ENCODE peak calls at places on chromosomes 12 and 14, in nine cellular contexts. One of them, this sample, is unnamed.

GRCh38 chr12:102568151-102568815 is 87.9 kb upstream of the IGF1 start:
- DNase-seq in GM12878: no peak
- DNase-seq in AG10803: peak; percentile 75
- DNase-seq in tibial artery: no peak
- DNase-seq in upper lobe of right lung: no peak
- DNase-seq in neural progenitor cell: no peak
- DNase-seq in Peyer's patch: no peak
- DNase-seq in brain microvascular endothelial cell: no peak
- DNase-seq in HFF-Myc: no peak
- DNase-seq in this sample: no peak

GRCh38 chr12:65956056-65956738 is 131.9 kb downstream of the HMGA2 start:
- DNase-seq in GM12878: no peak
- DNase-seq in AG10803: no peak
- DNase-seq in tibial artery: no peak
- DNase-seq in upper lobe of right lung: no peak
- DNase-seq in neural progenitor cell: no peak
- DNase-seq in Peyer's patch: no peak
- DNase-seq in brain microvascular endothelial cell: no peak
- DNase-seq in HFF-Myc: no peak
- DNase-seq in this sample: no peak

GRCh38 chr14:39279515-39279914 is 45.8 kb downstream of the MIA2 start:
- DNase-seq in GM12878: no peak
- DNase-seq in AG10803: no peak
- DNase-seq in tibial artery: no peak
- DNase-seq in upper lobe of right lung: no peak
- DNase-seq in neural progenitor cell: no peak
- DNase-seq in Peyer's patch: no peak
- DNase-seq in brain microvascular endothelial cell: no peak
- DNase-seq in HFF-Myc: no peak
- DNase-seq in this sample: no peak

GRCh38 chr14:36675581-36675980 is 13.9 kb downstream of the PAX9 start:
- DNase-seq in GM12878: no peak
- DNase-seq in AG10803: no peak
- DNase-seq in tibial artery: no peak
- DNase-seq in upper lobe of right lung: no peak
- DNase-seq in neural progenitor cell: peak; percentile 54
- DNase-seq in Peyer's patch: no peak
- DNase-seq in brain microvascular endothelial cell: no peak
- DNase-seq in HFF-Myc: no peak
- DNase-seq in this sample: no peak

GRCh38 chr14:62691613-62692489 is 353.4 kb downstream of the KCNH5 start:
- DNase-seq in GM12878: no peak
- DNase-seq in AG10803: peak; percentile 56
- DNase-seq in tibial artery: no peak
- DNase-seq in upper lobe of right lung: no peak
- DNase-seq in neural progenitor cell: no peak
- DNase-seq in Peyer's patch: peak; percentile 53
- DNase-seq in brain microvascular endothelial cell: peak; percentile 44
- DNase-seq in HFF-Myc: no peak
- DNase-seq in this sample: peak; percentile 87

GRCh38 chr14:100025111-100025510 is 40.1 kb upstream of the EVL start:
- DNase-seq in GM12878: no peak
- DNase-seq in AG10803: peak; percentile 29
- DNase-seq in tibial artery: no peak
- DNase-seq in upper lobe of right lung: peak; percentile 70
- DNase-seq in neural progenitor cell: peak; percentile 57
- DNase-seq in Peyer's patch: peak; percentile 75
- DNase-seq in brain microvascular endothelial cell: no peak
- DNase-seq in HFF-Myc: no peak
- DNase-seq in this sample: no peak

GRCh38 chr14:78631551-78631950 is 461.4 kb downstream of the NRXN3 start:
- DNase-seq in GM12878: no peak
- DNase-seq in AG10803: peak; percentile 31
- DNase-seq in tibial artery: no peak
- DNase-seq in upper lobe of right lung: no peak
- DNase-seq in neural progenitor cell: no peak
- DNase-seq in Peyer's patch: no peak
- DNase-seq in brain microvascular endothelial cell: no peak
- DNase-seq in HFF-Myc: no peak
- DNase-seq in this sample: no peak

GRCh38 chr12:124655317-124656213 is 88.2 kb upstream of the NCOR2 start:
- DNase-seq in GM12878: no peak
- DNase-seq in AG10803: peak; percentile 94
- DNase-seq in tibial artery: peak; percentile 55
- DNase-seq in upper lobe of right lung: peak; percentile 74
- DNase-seq in neural progenitor cell: peak; percentile 44
- DNase-seq in Peyer's patch: peak; percentile 57
- DNase-seq in brain microvascular endothelial cell: peak; percentile 95
- DNase-seq in HFF-Myc: peak; percentile 73
- DNase-seq in this sample: peak; percentile 97

GRCh38 chr12:15706010-15706676 is 83.0 kb downstream of the EPS8 start:
- DNase-seq in GM12878: no peak
- DNase-seq in AG10803: no peak
- DNase-seq in tibial artery: no peak
- DNase-seq in upper lobe of right lung: no peak
- DNase-seq in neural progenitor cell: peak; percentile 11
- DNase-seq in Peyer's patch: peak; percentile 80
- DNase-seq in brain microvascular endothelial cell: no peak
- DNase-seq in HFF-Myc: no peak
- DNase-seq in this sample: no peak

GRCh38 chr14:80781968-80782367 is 159.6 kb downstream of the CEP128 start:
- DNase-seq in GM12878: no peak
- DNase-seq in AG10803: peak; percentile 6
- DNase-seq in tibial artery: no peak
- DNase-seq in upper lobe of right lung: no peak
- DNase-seq in neural progenitor cell: no peak
- DNase-seq in Peyer's patch: no peak
- DNase-seq in brain microvascular endothelial cell: no peak
- DNase-seq in HFF-Myc: no peak
- DNase-seq in this sample: peak; percentile 4

GRCh38 chr12:102401087-102401486 is 79.3 kb downstream of the IGF1 start:
- DNase-seq in GM12878: no peak
- DNase-seq in AG10803: no peak
- DNase-seq in tibial artery: no peak
- DNase-seq in upper lobe of right lung: no peak
- DNase-seq in neural progenitor cell: no peak
- DNase-seq in Peyer's patch: no peak
- DNase-seq in brain microvascular endothelial cell: no peak
- DNase-seq in HFF-Myc: no peak
- DNase-seq in this sample: no peak

GRCh38 chr14:85447883-85448282 is 82.1 kb upstream of the FLRT2 start:
- DNase-seq in GM12878: no peak
- DNase-seq in AG10803: no peak
- DNase-seq in tibial artery: no peak
- DNase-seq in upper lobe of right lung: no peak
- DNase-seq in neural progenitor cell: no peak
- DNase-seq in Peyer's patch: no peak
- DNase-seq in brain microvascular endothelial cell: no peak
- DNase-seq in HFF-Myc: no peak
- DNase-seq in this sample: no peak

GRCh38 chr12:42370013-42370412 is 44.0 kb downstream of the PPHLN1 start:
- DNase-seq in GM12878: no peak
- DNase-seq in AG10803: no peak
- DNase-seq in tibial artery: no peak
- DNase-seq in upper lobe of right lung: no peak
- DNase-seq in neural progenitor cell: no peak
- DNase-seq in Peyer's patch: no peak
- DNase-seq in brain microvascular endothelial cell: no peak
- DNase-seq in HFF-Myc: no peak
- DNase-seq in this sample: no peak

GRCh38 chr12:913919-914718 is 35.4 kb downstream of the RAD52 start:
- DNase-seq in GM12878: no peak
- DNase-seq in AG10803: peak; percentile 53
- DNase-seq in tibial artery: no peak
- DNase-seq in upper lobe of right lung: no peak
- DNase-seq in neural progenitor cell: no peak
- DNase-seq in Peyer's patch: no peak
- DNase-seq in brain microvascular endothelial cell: peak; percentile 62
- DNase-seq in HFF-Myc: no peak
- DNase-seq in this sample: peak; percentile 40

GRCh38 chr12:4960547-4960946 is 50.8 kb downstream of the KCNA1 start:
- DNase-seq in GM12878: no peak
- DNase-seq in AG10803: no peak
- DNase-seq in tibial artery: no peak
- DNase-seq in upper lobe of right lung: no peak
- DNase-seq in neural progenitor cell: no peak
- DNase-seq in Peyer's patch: no peak
- DNase-seq in brain microvascular endothelial cell: no peak
- DNase-seq in HFF-Myc: no peak
- DNase-seq in this sample: no peak

GRCh38 chr12:94149781-94150482 is 1.6 kb downstream of the PLXNC1 start:
- DNase-seq in GM12878: no peak
- DNase-seq in AG10803: no peak
- DNase-seq in tibial artery: peak; percentile 45
- DNase-seq in upper lobe of right lung: peak; percentile 71
- DNase-seq in neural progenitor cell: peak; percentile 84
- DNase-seq in Peyer's patch: peak; percentile 70
- DNase-seq in brain microvascular endothelial cell: no peak
- DNase-seq in HFF-Myc: no peak
- DNase-seq in this sample: no peak

GRCh38 chr12:94151577-94151976 is 3.2 kb downstream of the PLXNC1 start:
- DNase-seq in GM12878: no peak
- DNase-seq in AG10803: no peak
- DNase-seq in tibial artery: no peak
- DNase-seq in upper lobe of right lung: no peak
- DNase-seq in neural progenitor cell: no peak
- DNase-seq in Peyer's patch: peak; percentile 73
- DNase-seq in brain microvascular endothelial cell: no peak
- DNase-seq in HFF-Myc: no peak
- DNase-seq in this sample: no peak

GRCh38 chr12:94152292-94153083 is 4.1 kb downstream of the PLXNC1 start:
- DNase-seq in GM12878: no peak
- DNase-seq in AG10803: no peak
- DNase-seq in tibial artery: no peak
- DNase-seq in upper lobe of right lung: no peak
- DNase-seq in neural progenitor cell: no peak
- DNase-seq in Peyer's patch: no peak
- DNase-seq in brain microvascular endothelial cell: no peak
- DNase-seq in HFF-Myc: no peak
- DNase-seq in this sample: no peak

GRCh38 chr12:94148841-94149780 is 734 bp downstream of the PLXNC1 start:
- DNase-seq in GM12878: no peak
- DNase-seq in AG10803: peak; percentile 40
- DNase-seq in tibial artery: no peak
- DNase-seq in upper lobe of right lung: no peak
- DNase-seq in neural progenitor cell: peak; percentile 78
- DNase-seq in Peyer's patch: peak; percentile 79
- DNase-seq in brain microvascular endothelial cell: peak; percentile 16
- DNase-seq in HFF-Myc: no peak
- DNase-seq in this sample: no peak

DNA sequence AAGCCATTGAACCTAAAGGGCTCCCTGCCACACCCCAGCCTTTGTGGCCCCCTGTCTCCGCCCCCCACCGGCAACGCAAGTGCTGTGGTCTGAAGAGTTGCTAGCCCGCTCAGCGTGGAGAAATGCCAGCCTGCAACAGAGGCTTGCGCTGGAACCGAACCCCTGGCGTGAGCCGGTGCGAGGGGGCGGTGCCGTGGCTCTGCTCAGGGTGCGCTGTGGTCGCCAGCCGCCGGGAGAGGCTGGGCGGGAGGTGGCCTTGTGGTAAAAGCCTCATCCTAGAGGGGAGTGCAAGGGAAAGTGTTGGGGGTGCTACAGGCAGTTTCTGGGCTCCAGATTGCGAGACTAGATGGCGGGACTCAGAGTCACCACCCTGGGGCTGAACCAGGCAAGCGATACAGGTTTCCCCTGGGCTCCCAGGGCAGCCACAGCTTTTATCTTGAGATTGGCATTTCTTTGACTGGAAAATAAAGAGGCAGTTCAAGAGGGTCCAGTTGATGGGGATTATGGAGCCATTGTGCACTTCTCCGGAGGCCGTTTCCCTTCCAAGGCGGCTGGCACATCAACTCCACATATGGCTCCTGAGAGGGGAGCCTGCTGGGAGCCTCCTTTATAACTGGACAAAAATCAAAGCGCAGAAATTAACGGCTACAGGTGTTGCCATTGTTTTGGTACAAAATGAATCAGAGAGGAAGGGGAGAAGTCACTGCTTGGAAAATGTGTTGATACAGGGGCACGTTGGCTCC is 2.3 kb downstream of the PLXNC1 start:
- DNase-seq in GM12878: no peak
- DNase-seq in AG10803: no peak
- DNase-seq in tibial artery: no peak
- DNase-seq in upper lobe of right lung: peak; percentile 71
- DNase-seq in neural progenitor cell: peak; percentile 60
- DNase-seq in Peyer's patch: peak; percentile 72
- DNase-seq in brain microvascular endothelial cell: no peak
- DNase-seq in HFF-Myc: no peak
- DNase-seq in this sample: no peak
- TF ChIP-seq CTCF in GM12878: no peak
- TF ChIP-seq CTCF in AG10803: no peak
- TF ChIP-seq CTCF in tibial artery: no peak
- TF ChIP-seq CTCF in upper lobe of right lung: no peak
- TF ChIP-seq CTCF in neural progenitor cell: no peak
- TF ChIP-seq CTCF in Peyer's patch: no peak
- TF ChIP-seq CTCF in brain microvascular endothelial cell: no peak
- TF ChIP-seq CTCF in HFF-Myc: no peak
- TF ChIP-seq CTCF in this sample: no peak

GRCh38 chr12:111173391-111174282 is 195.3 kb downstream of the PHETA1 start:
- DNase-seq in GM12878: no peak
- DNase-seq in AG10803: no peak
- DNase-seq in tibial artery: no peak
- DNase-seq in upper lobe of right lung: no peak
- DNase-seq in neural progenitor cell: no peak
- DNase-seq in Peyer's patch: no peak
- DNase-seq in brain microvascular endothelial cell: no peak
- DNase-seq in HFF-Myc: no peak
- DNase-seq in this sample: no peak
- H3K4me3 ChIP-seq in GM12878: no peak overlapping the region
- H3K4me3 ChIP-seq in AG10803: no peak overlapping the region
- H3K4me3 ChIP-seq in tibial artery: no peak overlapping the region
- H3K4me3 ChIP-seq in upper lobe of right lung: no peak overlapping the region
- H3K4me3 ChIP-seq in neural progenitor cell: no peak overlapping the region
- H3K4me3 ChIP-seq in Peyer's patch: no peak overlapping the region
- H3K4me3 ChIP-seq in brain microvascular endothelial cell: no peak overlapping the region
- H3K4me3 ChIP-seq in HFF-Myc: no peak overlapping the region
- H3K4me3 ChIP-seq in this sample: no peak overlapping the region

GRCh38 chr12:1992732-1993131 is 11.5 kb downstream of the DCP1B start:
- DNase-seq in GM12878: no peak
- DNase-seq in AG10803: no peak
- DNase-seq in tibial artery: no peak
- DNase-seq in upper lobe of right lung: no peak
- DNase-seq in neural progenitor cell: no peak
- DNase-seq in Peyer's patch: no peak
- DNase-seq in brain microvascular endothelial cell: no peak
- DNase-seq in HFF-Myc: no peak
- DNase-seq in this sample: no peak
- TF ChIP-seq CTCF in GM12878: no peak
- TF ChIP-seq CTCF in AG10803: no peak
- TF ChIP-seq CTCF in tibial artery: no peak
- TF ChIP-seq CTCF in upper lobe of right lung: no peak
- TF ChIP-seq CTCF in neural progenitor cell: no peak
- TF ChIP-seq CTCF in Peyer's patch: no peak
- TF ChIP-seq CTCF in brain microvascular endothelial cell: no peak
- TF ChIP-seq CTCF in HFF-Myc: no peak
- TF ChIP-seq CTCF in this sample: no peak

DNA sequence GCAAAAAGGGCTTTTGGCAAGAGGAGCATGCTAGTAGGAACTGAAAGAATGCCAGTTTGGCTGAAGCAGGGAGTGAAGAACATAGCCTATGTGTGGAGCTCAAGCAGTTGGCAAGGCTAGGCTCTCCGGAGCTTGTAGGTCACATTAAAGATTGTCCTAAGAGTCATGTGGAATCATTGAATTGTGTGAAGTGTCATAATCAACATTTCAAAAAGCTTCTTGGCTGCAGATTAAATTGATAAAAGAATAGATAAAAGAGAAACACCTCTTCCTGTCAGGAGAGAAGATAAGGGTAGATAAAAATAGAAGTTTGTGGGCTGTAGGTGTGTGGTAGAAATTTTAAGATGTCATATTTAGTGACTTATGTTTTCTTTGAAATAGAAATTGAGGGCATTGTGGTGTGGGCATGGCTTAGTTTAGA is 36.1 kb downstream of the CPSF6 start:
- DNase-seq in GM12878: no peak
- DNase-seq in AG10803: peak; percentile 7
- DNase-seq in tibial artery: no peak
- DNase-seq in upper lobe of right lung: no peak
- DNase-seq in neural progenitor cell: no peak
- DNase-seq in Peyer's patch: no peak
- DNase-seq in brain microvascular endothelial cell: no peak
- DNase-seq in HFF-Myc: no peak
- DNase-seq in this sample: no peak
- H3K4me3 ChIP-seq in GM12878: no peak overlapping the region
- H3K4me3 ChIP-seq in AG10803: no peak overlapping the region
- H3K4me3 ChIP-seq in tibial artery: no peak overlapping the region
- H3K4me3 ChIP-seq in upper lobe of right lung: no peak overlapping the region
- H3K4me3 ChIP-seq in neural progenitor cell: no peak overlapping the region
- H3K4me3 ChIP-seq in Peyer's patch: no peak overlapping the region
- H3K4me3 ChIP-seq in brain microvascular endothelial cell: no peak overlapping the region
- H3K4me3 ChIP-seq in HFF-Myc: no peak overlapping the region
- H3K4me3 ChIP-seq in this sample: no peak overlapping the region

This sample was measured in astrocyte of the cerebellum.